ENCODE peak calls at places on chromosomes 6 and 20, in five cellular contexts. One of them, this sample, is unnamed.
A peak's percentile ranks its signal among the peaks of the same experiment; 100 is the strongest.

GRCh38 chr6:31791324-31792089 is 4.0 kb downstream of the VARS1 start:
- DNase-seq in fibroblast of villous mesenchyme: peak; percentile 40
- DNase-seq in CD8-positive, alpha-beta T cell: no peak
- DNase-seq in IMR-90: peak; percentile 39
- DNase-seq in CD4-positive, alpha-beta memory T cell: no peak
- DNase-seq in this sample: peak; percentile 43

GRCh38 chr20:41098703-41099250 is 38.6 kb upstream of the PLCG1 start:
- DNase-seq in fibroblast of villous mesenchyme: peak; percentile 89
- DNase-seq in CD8-positive, alpha-beta T cell: no peak
- DNase-seq in IMR-90: peak; percentile 73
- DNase-seq in CD4-positive, alpha-beta memory T cell: no peak
- DNase-seq in this sample: peak; percentile 93

GRCh38 chr6:75147512-75147911 is 58.3 kb downstream of the COL12A1 start:
- DNase-seq in fibroblast of villous mesenchyme: no peak
- DNase-seq in CD8-positive, alpha-beta T cell: no peak
- DNase-seq in IMR-90: peak; percentile 81
- DNase-seq in CD4-positive, alpha-beta memory T cell: no peak
- DNase-seq in this sample: peak; percentile 54

GRCh38 chr6:42294759-42295158 is 77.1 kb upstream of the MRPS10 start:
- DNase-seq in fibroblast of villous mesenchyme: peak; percentile 64
- DNase-seq in CD8-positive, alpha-beta T cell: no peak
- DNase-seq in IMR-90: peak; percentile 76
- DNase-seq in CD4-positive, alpha-beta memory T cell: no peak
- DNase-seq in this sample: peak; percentile 55

GRCh38 chr20:49303211-49303610 is 25.4 kb upstream of the ZNFX1 start:
- DNase-seq in fibroblast of villous mesenchyme: peak; percentile 46
- DNase-seq in CD8-positive, alpha-beta T cell: no peak
- DNase-seq in IMR-90: no peak
- DNase-seq in CD4-positive, alpha-beta memory T cell: no peak
- DNase-seq in this sample: peak; percentile 86

GRCh38 chr6:138541793-138542481 is 42.6 kb upstream of the NHSL1 start:
- DNase-seq in fibroblast of villous mesenchyme: peak; percentile 77
- DNase-seq in CD8-positive, alpha-beta T cell: no peak
- DNase-seq in IMR-90: no peak
- DNase-seq in CD4-positive, alpha-beta memory T cell: no peak
- DNase-seq in this sample: peak; percentile 38

GRCh38 chr20:61299613-61300012 is 47.6 kb downstream of the CDH4 start:
- DNase-seq in fibroblast of villous mesenchyme: peak; percentile 43
- DNase-seq in CD8-positive, alpha-beta T cell: no peak
- DNase-seq in IMR-90: no peak
- DNase-seq in CD4-positive, alpha-beta memory T cell: no peak
- DNase-seq in this sample: no peak

GRCh38 chr6:148147431-148147830 is 195.2 kb upstream of the SASH1 start:
- DNase-seq in fibroblast of villous mesenchyme: no peak
- DNase-seq in CD8-positive, alpha-beta T cell: no peak
- DNase-seq in IMR-90: no peak
- DNase-seq in CD4-positive, alpha-beta memory T cell: no peak
- DNase-seq in this sample: no peak

GRCh38 chr20:54160269-54161007 is 13.3 kb downstream of the CYP24A1 start:
- DNase-seq in fibroblast of villous mesenchyme: no peak
- DNase-seq in CD8-positive, alpha-beta T cell: no peak
- DNase-seq in IMR-90: no peak
- DNase-seq in CD4-positive, alpha-beta memory T cell: no peak
- DNase-seq in this sample: no peak

GRCh38 chr20:19976595-19977372 is 40.4 kb upstream of the NAA20 start:
- DNase-seq in fibroblast of villous mesenchyme: peak; percentile 81
- DNase-seq in CD8-positive, alpha-beta T cell: no peak
- DNase-seq in IMR-90: peak; percentile 83
- DNase-seq in CD4-positive, alpha-beta memory T cell: no peak
- DNase-seq in this sample: peak; percentile 88

GRCh38 chr6:95413789-95414188 is 163.5 kb upstream of the MANEA start:
- DNase-seq in fibroblast of villous mesenchyme: no peak
- DNase-seq in CD8-positive, alpha-beta T cell: no peak
- DNase-seq in IMR-90: no peak
- DNase-seq in CD4-positive, alpha-beta memory T cell: no peak
- DNase-seq in this sample: no peak

GRCh38 chr6:170176621-170177382 is 114.1 kb downstream of the DLL1 start:
- DNase-seq in fibroblast of villous mesenchyme: peak; percentile 5
- DNase-seq in CD8-positive, alpha-beta T cell: no peak
- DNase-seq in IMR-90: no peak
- DNase-seq in CD4-positive, alpha-beta memory T cell: no peak
- DNase-seq in this sample: no peak

GRCh38 chr20:38104283-38104682 is 60.8 kb downstream of the TGM2 start:
- DNase-seq in fibroblast of villous mesenchyme: no peak
- DNase-seq in CD8-positive, alpha-beta T cell: no peak
- DNase-seq in IMR-90: no peak
- DNase-seq in CD4-positive, alpha-beta memory T cell: no peak
- DNase-seq in this sample: no peak
- H3K4me3 ChIP-seq in fibroblast of villous mesenchyme: no peak overlapping the region
- H3K4me3 ChIP-seq in CD8-positive, alpha-beta T cell: no peak overlapping the region
- H3K4me3 ChIP-seq in IMR-90: no peak overlapping the region
- H3K4me3 ChIP-seq in CD4-positive, alpha-beta memory T cell: no peak overlapping the region
- H3K4me3 ChIP-seq in this sample: no peak overlapping the region

DNA sequence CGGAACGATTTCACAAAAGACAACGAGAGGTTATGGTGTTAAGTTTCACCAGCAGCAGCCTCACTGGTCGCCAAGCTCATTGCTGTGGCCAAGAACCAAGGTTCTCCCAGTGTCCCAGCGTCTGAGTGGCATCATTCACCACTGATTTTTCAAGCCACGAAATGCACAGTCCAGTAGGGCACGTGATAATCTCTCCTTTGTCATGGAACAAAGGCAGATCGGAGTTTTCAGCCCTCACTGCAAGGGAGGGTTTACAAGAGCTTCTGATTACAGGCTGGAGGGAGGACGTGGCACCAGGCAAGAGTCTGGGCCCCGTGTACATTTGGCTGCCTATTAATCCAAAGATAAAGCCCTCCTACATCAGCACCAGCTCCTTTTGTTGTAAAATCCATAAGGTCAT is 2.0 kb downstream of the CD24 start:
- DNase-seq in fibroblast of villous mesenchyme: no peak
- DNase-seq in CD8-positive, alpha-beta T cell: no peak
- DNase-seq in IMR-90: no peak
- DNase-seq in CD4-positive, alpha-beta memory T cell: no peak
- DNase-seq in this sample: no peak
- H3K4me3 ChIP-seq in fibroblast of villous mesenchyme: no peak overlapping the region
- H3K4me3 ChIP-seq in CD8-positive, alpha-beta T cell: no peak overlapping the region
- H3K4me3 ChIP-seq in IMR-90: no peak overlapping the region
- H3K4me3 ChIP-seq in CD4-positive, alpha-beta memory T cell: no peak overlapping the region
- H3K4me3 ChIP-seq in this sample: no peak overlapping the region

GRCh38 chr20:17807670-17808069 is 107.9 kb downstream of the BANF2 start:
- DNase-seq in fibroblast of villous mesenchyme: peak; percentile 33
- DNase-seq in CD8-positive, alpha-beta T cell: no peak
- DNase-seq in IMR-90: peak; percentile 18
- DNase-seq in CD4-positive, alpha-beta memory T cell: no peak
- DNase-seq in this sample: peak; percentile 34

GRCh38 chr20:17806107-17806506 is 106.3 kb downstream of the BANF2 start:
- DNase-seq in fibroblast of villous mesenchyme: no peak
- DNase-seq in CD8-positive, alpha-beta T cell: no peak
- DNase-seq in IMR-90: no peak
- DNase-seq in CD4-positive, alpha-beta memory T cell: no peak
- DNase-seq in this sample: no peak

GRCh38 chr20:17799575-17799974 is 99.8 kb downstream of the BANF2 start:
- DNase-seq in fibroblast of villous mesenchyme: no peak
- DNase-seq in CD8-positive, alpha-beta T cell: no peak
- DNase-seq in IMR-90: no peak
- DNase-seq in CD4-positive, alpha-beta memory T cell: no peak
- DNase-seq in this sample: no peak

GRCh38 chr20:17806739-17807441 is 107.1 kb downstream of the BANF2 start:
- DNase-seq in fibroblast of villous mesenchyme: peak; percentile 91
- DNase-seq in CD8-positive, alpha-beta T cell: no peak
- DNase-seq in IMR-90: peak; percentile 78
- DNase-seq in CD4-positive, alpha-beta memory T cell: no peak
- DNase-seq in this sample: peak; percentile 83

GRCh38 chr20:17803765-17804164 is 104.0 kb downstream of the BANF2 start:
- DNase-seq in fibroblast of villous mesenchyme: no peak
- DNase-seq in CD8-positive, alpha-beta T cell: no peak
- DNase-seq in IMR-90: no peak
- DNase-seq in CD4-positive, alpha-beta memory T cell: no peak
- DNase-seq in this sample: no peak
- H3K4me3 ChIP-seq in fibroblast of villous mesenchyme: no peak overlapping the region
- H3K4me3 ChIP-seq in CD8-positive, alpha-beta T cell: no peak overlapping the region
- H3K4me3 ChIP-seq in IMR-90: no peak overlapping the region
- H3K4me3 ChIP-seq in CD4-positive, alpha-beta memory T cell: no peak overlapping the region
- H3K4me3 ChIP-seq in this sample: no peak overlapping the region

GRCh38 chr6:117601811-117602150 is 530 bp downstream of the GOPC start:
- DNase-seq in fibroblast of villous mesenchyme: no peak
- DNase-seq in CD8-positive, alpha-beta T cell: no peak
- DNase-seq in IMR-90: no peak
- DNase-seq in CD4-positive, alpha-beta memory T cell: no peak
- DNase-seq in this sample: no peak

GRCh38 chr6:117602899-117603588 is 733 bp upstream of the GOPC start:
- DNase-seq in fibroblast of villous mesenchyme: no peak
- DNase-seq in CD8-positive, alpha-beta T cell: no peak
- DNase-seq in IMR-90: no peak
- DNase-seq in CD4-positive, alpha-beta memory T cell: no peak
- DNase-seq in this sample: no peak

GRCh38 chr6:117602151-117602898 is at the start of gene GOPC:
- DNase-seq in fibroblast of villous mesenchyme: peak; percentile 98
- DNase-seq in CD8-positive, alpha-beta T cell: peak; percentile 92
- DNase-seq in IMR-90: peak; percentile 98
- DNase-seq in CD4-positive, alpha-beta memory T cell: peak; percentile 97
- DNase-seq in this sample: peak; percentile 98

GRCh38 chr6:117597755-117598154 is 4.6 kb downstream of the GOPC start:
- DNase-seq in fibroblast of villous mesenchyme: no peak
- DNase-seq in CD8-positive, alpha-beta T cell: no peak
- DNase-seq in IMR-90: no peak
- DNase-seq in CD4-positive, alpha-beta memory T cell: no peak
- DNase-seq in this sample: no peak

DNA sequence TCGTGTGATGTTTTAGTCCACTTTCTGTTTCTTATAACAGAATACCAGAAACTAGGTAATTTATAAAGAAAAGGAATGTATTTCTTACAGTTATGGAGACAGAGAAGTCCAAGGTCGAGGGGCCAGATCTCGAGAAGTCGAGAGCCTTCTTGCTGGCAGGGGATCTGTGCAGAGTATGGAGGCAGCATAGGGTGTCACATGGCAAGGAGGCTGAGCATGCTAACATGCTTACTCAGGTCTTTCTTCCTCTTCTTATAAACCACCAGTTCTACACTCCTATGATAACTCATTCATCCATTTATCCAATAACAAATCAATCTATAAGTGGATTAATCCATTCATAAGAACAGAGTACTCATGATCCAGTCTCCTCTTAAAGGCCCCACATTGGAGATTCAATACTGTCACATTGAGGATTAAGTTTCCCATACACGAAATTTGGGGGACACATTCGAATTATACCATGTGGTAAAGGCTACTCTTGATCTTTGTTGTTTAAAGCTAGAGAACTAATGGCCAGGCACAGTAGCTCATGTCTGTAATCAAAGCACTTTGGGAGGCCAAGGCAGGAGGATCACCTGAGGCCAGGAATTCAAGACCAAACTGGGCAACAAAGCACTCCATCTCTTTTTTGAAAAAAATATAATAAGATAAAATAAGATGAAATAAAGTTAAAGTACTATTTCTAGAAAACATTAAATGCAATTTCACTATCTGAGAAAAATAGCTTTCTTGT is 2.1 kb downstream of the GOPC start:
- DNase-seq in fibroblast of villous mesenchyme: peak; percentile 25
- DNase-seq in CD8-positive, alpha-beta T cell: no peak
- DNase-seq in IMR-90: peak; percentile 24
- DNase-seq in CD4-positive, alpha-beta memory T cell: no peak
- DNase-seq in this sample: peak; percentile 15
- H3K4me3 ChIP-seq in fibroblast of villous mesenchyme: peak overlapping the region; percentile 95
- H3K4me3 ChIP-seq in CD8-positive, alpha-beta T cell: no peak overlapping the region
- H3K4me3 ChIP-seq in IMR-90: peak overlapping the region; percentile 17
- H3K4me3 ChIP-seq in CD4-positive, alpha-beta memory T cell: no peak overlapping the region
- H3K4me3 ChIP-seq in this sample: peak overlapping the region; percentile 91

DNA sequence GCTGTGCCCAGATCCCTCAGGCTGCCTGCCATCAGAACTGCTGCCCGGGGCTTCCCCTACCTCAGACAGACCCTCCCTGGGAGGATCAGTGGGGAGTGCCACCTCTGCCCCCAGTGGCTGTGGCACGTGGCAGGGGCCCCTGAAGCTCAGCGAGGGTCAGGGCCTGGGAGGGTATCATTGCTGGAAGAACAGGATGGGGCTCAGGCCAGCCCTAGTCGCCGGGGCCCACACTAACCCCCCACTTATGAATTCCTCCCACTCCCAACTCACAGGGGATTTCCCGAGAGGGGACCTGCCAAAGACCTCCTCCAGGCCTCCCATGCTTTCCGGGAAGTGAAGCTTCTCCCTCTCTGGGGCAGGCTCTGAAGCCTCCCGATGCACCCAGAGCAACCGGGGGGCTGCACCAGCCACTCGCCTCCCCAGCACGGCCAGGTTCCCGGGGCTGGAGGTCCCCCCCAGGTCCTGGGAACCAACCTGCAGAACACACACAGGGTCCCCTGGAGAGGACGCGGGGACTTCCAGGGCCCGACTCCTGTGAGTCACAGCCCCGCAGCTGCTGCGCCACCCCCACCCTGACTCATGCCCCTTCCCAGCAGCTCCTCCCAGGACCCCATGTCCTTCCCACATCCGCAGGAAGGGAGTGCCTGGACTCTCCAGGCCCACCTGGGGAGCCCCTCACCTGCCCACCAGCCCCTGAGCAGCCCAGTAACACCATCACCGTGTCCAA is 2.5 kb downstream of the TNFRSF6B start:
- DNase-seq in fibroblast of villous mesenchyme: peak; percentile 91
- DNase-seq in CD8-positive, alpha-beta T cell: no peak
- DNase-seq in IMR-90: peak; percentile 94
- DNase-seq in CD4-positive, alpha-beta memory T cell: no peak
- DNase-seq in this sample: peak; percentile 86
- H3K4me3 ChIP-seq in fibroblast of villous mesenchyme: no peak overlapping the region
- H3K4me3 ChIP-seq in CD8-positive, alpha-beta T cell: no peak overlapping the region
- H3K4me3 ChIP-seq in IMR-90: no peak overlapping the region
- H3K4me3 ChIP-seq in CD4-positive, alpha-beta memory T cell: no peak overlapping the region
- H3K4me3 ChIP-seq in this sample: no peak overlapping the region